ENCODE peak calls at places on chromosomes 1 and 21, in ten cellular contexts. Y, Z, D, H, G, I, U, N, X and R are unnamed samples.

GRCh38 chr1:183024352-183025337 is 1.4 kb downstream of the LAMC1 start:
- DNase-seq in G (no peak), X (peak; percentile 41), I (no peak), D (peak; percentile 59), N (no peak), H (no peak), Z (no peak), Y (no peak), U (peak; percentile 54), R (no peak)

GRCh38 chr21:42768324-42769121 is 110.8 kb downstream of the WDR4 start:
- DNase-seq in X (no peak), G (no peak), I (no peak), H (no peak), N (no peak), U (no peak), D (no peak), Z (no peak), Y (no peak), R (no peak)

GRCh38 chr1:246597340-246597739 is 31.1 kb downstream of the CNST start:
- DNase-seq in G (peak; percentile 59), D (peak; percentile 92), Z (peak; percentile 69), Y (peak; percentile 36), I (no peak), U (peak; percentile 82), H (peak; percentile 94), X (peak; percentile 94), N (no peak), R (peak; percentile 87)

GRCh38 chr21:21010698-21011097 is 12.5 kb downstream of the NCAM2 start:
- DNase-seq in X (no peak), I (no peak), D (no peak), G (no peak), Z (no peak), U (no peak), N (no peak), H (no peak), Y (no peak), R (no peak)

GRCh38 chr1:118842462-118843201 is 145.5 kb downstream of the TBX15 start:
- DNase-seq in X (no peak), G (no peak), I (no peak), D (no peak), Y (no peak), N (no peak), Z (no peak), U (no peak), H (no peak), R (no peak)

GRCh38 chr1:221074325-221074724 is 195.1 kb downstream of the HLX start:
- DNase-seq in D (no peak), U (no peak), H (peak; percentile 17), X (no peak), I (no peak), G (no peak), Y (no peak), Z (no peak), N (no peak), R (no peak)

GRCh38 chr1:119046429-119047039 is 58.4 kb upstream of the TBX15 start:
- DNase-seq in G (no peak), D (no peak), N (no peak), I (no peak), U (peak; percentile 80), X (peak; percentile 78), Y (no peak), Z (no peak), H (peak; percentile 15), R (no peak)

GRCh38 chr1:225944951-225945350 is 3.9 kb upstream of the LEFTY2 start:
- DNase-seq in D (no peak), U (no peak), Y (no peak), N (no peak), I (no peak), Z (no peak), X (no peak), H (no peak), G (no peak), R (no peak)

GRCh38 chr1:109198745-109199144 is 15.0 kb upstream of the SARS1 start:
- DNase-seq in G (no peak), D (no peak), X (no peak), Z (no peak), N (no peak), U (no peak), I (no peak), Y (no peak), H (peak; percentile 67), R (no peak)

GRCh38 chr1:86137458-86137857 is 19.1 kb downstream of the COL24A1 start:
- DNase-seq in D (no peak), U (peak; percentile 67), X (peak; percentile 90), I (no peak), G (no peak), Z (no peak), Y (no peak), H (peak; percentile 97), N (no peak), R (no peak)

GRCh38 chr1:202919615-202920014 is 7.4 kb downstream of the KLHL12 start:
- DNase-seq in I (no peak), N (no peak), Z (no peak), D (no peak), Y (no peak), U (no peak), G (no peak), H (no peak), X (no peak), R (no peak)

GRCh38 chr1:201489656-201490261 is 17.2 kb downstream of the CSRP1 start:
- DNase-seq in U (peak; percentile 36), Z (no peak), G (no peak), X (no peak), I (no peak), N (no peak), D (peak; percentile 30), H (no peak), Y (no peak), R (no peak)

GRCh38 chr1:220786337-220787068 is at the start of gene MTARC1:
- DNase-seq in G (peak; percentile 89), N (peak; percentile 84), U (peak; percentile 11), Z (no peak), D (peak; percentile 39), H (no peak), Y (peak; percentile 91), I (peak; percentile 68), X (peak; percentile 47), R (no peak)

GRCh38 chr1:46401964-46402626 is 8.0 kb downstream of the FAAH start:
- DNase-seq in D (peak; percentile 33), X (peak; percentile 98), N (peak; percentile 90), H (peak; percentile 95), G (peak; percentile 92), Y (peak; percentile 88), I (peak; percentile 30), U (peak; percentile 98), Z (peak; percentile 92), R (no peak)

GRCh38 chr1:113396585-113396984 is 6.3 kb downstream of the MAGI3 start:
- DNase-seq in N (no peak), G (peak; percentile 34), X (peak; percentile 68), Z (no peak), Y (peak; percentile 22), D (peak; percentile 20), H (peak; percentile 78), U (peak; percentile 71), I (no peak), R (no peak)

GRCh38 chr1:99685516-99686180 is 39.7 kb downstream of the PALMD start:
- DNase-seq in H (peak; percentile 91), N (peak; percentile 57), U (peak; percentile 90), D (peak; percentile 95), X (peak; percentile 98), Z (peak; percentile 87), I (peak; percentile 34), G (peak; percentile 81), Y (peak; percentile 52), R (peak; percentile 77)

GRCh38 chr1:205523891-205524793 is 19.7 kb downstream of the CDK18 start:
- DNase-seq in N (peak; percentile 88), D (peak; percentile 62), G (peak; percentile 86), Z (peak; percentile 16), X (peak; percentile 68), U (peak; percentile 76), I (peak; percentile 67), H (peak; percentile 59), Y (peak; percentile 72), R (no peak)

GRCh38 chr1:224700915-224701531 is 84.9 kb downstream of the CNIH3 start:
- DNase-seq in G (no peak), Z (no peak), Y (no peak), H (peak; percentile 7), U (peak; percentile 44), D (no peak), N (no peak), X (peak; percentile 49), I (no peak), R (no peak)
- TF ChIP-seq CTCF in G (no peak), Z (peak; percentile 35), Y (peak; percentile 58), H (peak; percentile 39), U (peak; percentile 53), D (peak; percentile 35), N (no peak), X (peak; percentile 62), I (peak; percentile 48), R (no peak)

GRCh38 chr1:30715216-30715615 is 8.2 kb downstream of the MATN1 start:
- DNase-seq in G (no peak), D (no peak), N (no peak), Y (no peak), H (no peak), X (no peak), Z (no peak), I (no peak), U (no peak), R (no peak)
- TF ChIP-seq CTCF in G (peak; percentile 8), D (peak; percentile 23), N (no peak), Y (peak; percentile 60), H (peak; percentile 30), X (peak; percentile 51), Z (peak; percentile 25), I (peak; percentile 51), U (peak; percentile 46), R (no peak)

GRCh38 chr1:115975569-115976061 is 698 bp upstream of the SLC22A15 start:
- DNase-seq in G (no peak), Y (no peak), N (no peak), Z (no peak), H (no peak), I (no peak), X (no peak), U (no peak), D (no peak), R (no peak)

GRCh38 chr1:115978292-115978941 is 2.1 kb downstream of the SLC22A15 start:
- DNase-seq in Y (no peak), I (no peak), U (peak; percentile 3), N (no peak), D (no peak), X (no peak), G (no peak), H (no peak), Z (no peak), R (no peak)

GRCh38 chr1:115977481-115978258 is 1.4 kb downstream of the SLC22A15 start:
- DNase-seq in Y (peak; percentile 47), I (no peak), X (peak; percentile 66), D (no peak), G (no peak), H (no peak), Z (peak; percentile 94), U (peak; percentile 82), N (peak; percentile 33), R (no peak)

GRCh38 chr1:115976900-115977480 is 677 bp downstream of the SLC22A15 start:
- DNase-seq in I (no peak), Y (no peak), G (peak; percentile 44), N (peak; percentile 27), D (no peak), H (no peak), X (peak; percentile 3), Z (no peak), U (peak; percentile 2), R (no peak)

GRCh38 chr1:115976062-115976899 is at the start of gene SLC22A15:
- DNase-seq in G (peak; percentile 77), I (peak; percentile 34), D (no peak), U (peak; percentile 38), Z (peak; percentile 25), Y (peak; percentile 46), N (peak; percentile 74), X (peak; percentile 55), H (no peak), R (peak; percentile 74)
- TF ChIP-seq CTCF in G (no peak), I (peak; percentile 30), D (no peak), U (no peak), Z (no peak), Y (no peak), N (no peak), X (no peak), H (no peak), R (no peak)

GRCh38 chr21:31665397-31665796 is 5.9 kb downstream of the SOD1 start:
- DNase-seq in G (no peak), Z (no peak), D (no peak), N (no peak), X (no peak), H (peak; percentile 54), Y (no peak), I (no peak), U (peak; percentile 24), R (no peak)
- TF ChIP-seq CTCF in G (no peak), Z (no peak), D (no peak), N (no peak), X (no peak), H (no peak), Y (no peak), I (no peak), U (no peak), R (no peak)